ENCODE peak calls at places on chromosomes 1 and 21, in six cellular contexts. One of them, this sample, is unnamed.

GRCh38 chr1:218772575-218772974 is 401.1 kb upstream of the LYPLAL1 start:
- DNase-seq in GM23248: peak; percentile 86
- DNase-seq in activated CD4-positive, alpha-beta T cell treated with anti-CD3 and anti-CD28 coated beads, Interleukin-2, amount 10 ng/mL, durations not matched to agents 7 days and 5 days: no peak
- DNase-seq in fibroblast of gingiva: peak; percentile 78
- DNase-seq in aorta: no peak
- DNase-seq in stimulated activated naive CD4-positive, alpha-beta T cell: no peak
- DNase-seq in this sample: no peak

GRCh38 chr1:160046494-160047115 is 14.8 kb upstream of the PIGM start:
- DNase-seq in GM23248: peak; percentile 76
- DNase-seq in activated CD4-positive, alpha-beta T cell treated with anti-CD3 and anti-CD28 coated beads, Interleukin-2, amount 10 ng/mL, durations not matched to agents 7 days and 5 days: peak; percentile 48
- DNase-seq in fibroblast of gingiva: peak; percentile 54
- DNase-seq in aorta: no peak
- DNase-seq in stimulated activated naive CD4-positive, alpha-beta T cell: peak; percentile 2
- DNase-seq in this sample: peak; percentile 73

GRCh38 chr1:180527270-180527669 is 24.9 kb upstream of the ACBD6 start:
- DNase-seq in GM23248: peak; percentile 75
- DNase-seq in activated CD4-positive, alpha-beta T cell treated with anti-CD3 and anti-CD28 coated beads, Interleukin-2, amount 10 ng/mL, durations not matched to agents 7 days and 5 days: no peak
- DNase-seq in fibroblast of gingiva: no peak
- DNase-seq in aorta: no peak
- DNase-seq in stimulated activated naive CD4-positive, alpha-beta T cell: no peak
- DNase-seq in this sample: no peak

GRCh38 chr1:83799474-83800085 is 199.4 kb downstream of the TTLL7 start:
- DNase-seq in GM23248: peak; percentile 3
- DNase-seq in activated CD4-positive, alpha-beta T cell treated with anti-CD3 and anti-CD28 coated beads, Interleukin-2, amount 10 ng/mL, durations not matched to agents 7 days and 5 days: no peak
- DNase-seq in fibroblast of gingiva: peak; percentile 81
- DNase-seq in aorta: no peak
- DNase-seq in stimulated activated naive CD4-positive, alpha-beta T cell: no peak
- DNase-seq in this sample: no peak

GRCh38 chr1:41662656-41663437 is 178.4 kb upstream of the EDN2 start:
- DNase-seq in GM23248: peak; percentile 91
- DNase-seq in activated CD4-positive, alpha-beta T cell treated with anti-CD3 and anti-CD28 coated beads, Interleukin-2, amount 10 ng/mL, durations not matched to agents 7 days and 5 days: no peak
- DNase-seq in fibroblast of gingiva: peak; percentile 72
- DNase-seq in aorta: peak; percentile 87
- DNase-seq in stimulated activated naive CD4-positive, alpha-beta T cell: no peak
- DNase-seq in this sample: no peak

GRCh38 chr1:100455478-100456072 is 82.4 kb upstream of the GPR88 start:
- DNase-seq in GM23248: peak; percentile 50
- DNase-seq in activated CD4-positive, alpha-beta T cell treated with anti-CD3 and anti-CD28 coated beads, Interleukin-2, amount 10 ng/mL, durations not matched to agents 7 days and 5 days: no peak
- DNase-seq in fibroblast of gingiva: no peak
- DNase-seq in aorta: no peak
- DNase-seq in stimulated activated naive CD4-positive, alpha-beta T cell: no peak
- DNase-seq in this sample: peak; percentile 23

GRCh38 chr1:41503507-41504125 is 19.1 kb upstream of the EDN2 start:
- DNase-seq in GM23248: peak; percentile 49
- DNase-seq in activated CD4-positive, alpha-beta T cell treated with anti-CD3 and anti-CD28 coated beads, Interleukin-2, amount 10 ng/mL, durations not matched to agents 7 days and 5 days: no peak
- DNase-seq in fibroblast of gingiva: peak; percentile 63
- DNase-seq in aorta: no peak
- DNase-seq in stimulated activated naive CD4-positive, alpha-beta T cell: no peak
- DNase-seq in this sample: no peak

GRCh38 chr1:233668725-233669294 is 54.9 kb downstream of the KCNK1 start:
- DNase-seq in GM23248: peak; percentile 89
- DNase-seq in activated CD4-positive, alpha-beta T cell treated with anti-CD3 and anti-CD28 coated beads, Interleukin-2, amount 10 ng/mL, durations not matched to agents 7 days and 5 days: no peak
- DNase-seq in fibroblast of gingiva: no peak
- DNase-seq in aorta: no peak
- DNase-seq in stimulated activated naive CD4-positive, alpha-beta T cell: no peak
- DNase-seq in this sample: no peak

GRCh38 chr1:6415979-6416656 is 3.6 kb downstream of the HES2 start:
- DNase-seq in GM23248: no peak
- DNase-seq in activated CD4-positive, alpha-beta T cell treated with anti-CD3 and anti-CD28 coated beads, Interleukin-2, amount 10 ng/mL, durations not matched to agents 7 days and 5 days: no peak
- DNase-seq in fibroblast of gingiva: no peak
- DNase-seq in aorta: no peak
- DNase-seq in stimulated activated naive CD4-positive, alpha-beta T cell: no peak
- DNase-seq in this sample: no peak

GRCh38 chr1:220164517-220164916 is 70.6 kb downstream of the IARS2 start:
- DNase-seq in GM23248: no peak
- DNase-seq in activated CD4-positive, alpha-beta T cell treated with anti-CD3 and anti-CD28 coated beads, Interleukin-2, amount 10 ng/mL, durations not matched to agents 7 days and 5 days: no peak
- DNase-seq in fibroblast of gingiva: no peak
- DNase-seq in aorta: no peak
- DNase-seq in stimulated activated naive CD4-positive, alpha-beta T cell: no peak
- DNase-seq in this sample: no peak

GRCh38 chr1:176009951-176010350 is 197.1 kb downstream of the COP1 start:
- DNase-seq in GM23248: no peak
- DNase-seq in activated CD4-positive, alpha-beta T cell treated with anti-CD3 and anti-CD28 coated beads, Interleukin-2, amount 10 ng/mL, durations not matched to agents 7 days and 5 days: no peak
- DNase-seq in fibroblast of gingiva: no peak
- DNase-seq in aorta: no peak
- DNase-seq in stimulated activated naive CD4-positive, alpha-beta T cell: no peak
- DNase-seq in this sample: no peak

GRCh38 chr1:11794446-11795237 is 11.1 kb downstream of the MTHFR start:
- DNase-seq in GM23248: no peak
- DNase-seq in activated CD4-positive, alpha-beta T cell treated with anti-CD3 and anti-CD28 coated beads, Interleukin-2, amount 10 ng/mL, durations not matched to agents 7 days and 5 days: no peak
- DNase-seq in fibroblast of gingiva: no peak
- DNase-seq in aorta: no peak
- DNase-seq in stimulated activated naive CD4-positive, alpha-beta T cell: no peak
- DNase-seq in this sample: no peak

GRCh38 chr21:42218836-42219605 is at the start of gene ABCG1:
- DNase-seq in GM23248: peak; percentile 20
- DNase-seq in activated CD4-positive, alpha-beta T cell treated with anti-CD3 and anti-CD28 coated beads, Interleukin-2, amount 10 ng/mL, durations not matched to agents 7 days and 5 days: peak; percentile 41
- DNase-seq in fibroblast of gingiva: no peak
- DNase-seq in aorta: peak; percentile 63
- DNase-seq in stimulated activated naive CD4-positive, alpha-beta T cell: peak; percentile 61
- DNase-seq in this sample: peak; percentile 35

GRCh38 chr1:42419449-42419848 is 36.4 kb downstream of the ZMYND12 start:
- DNase-seq in GM23248: peak; percentile 17
- DNase-seq in activated CD4-positive, alpha-beta T cell treated with anti-CD3 and anti-CD28 coated beads, Interleukin-2, amount 10 ng/mL, durations not matched to agents 7 days and 5 days: no peak
- DNase-seq in fibroblast of gingiva: no peak
- DNase-seq in aorta: no peak
- DNase-seq in stimulated activated naive CD4-positive, alpha-beta T cell: no peak
- DNase-seq in this sample: no peak

GRCh38 chr1:19427087-19427781 is 58.1 kb downstream of the CAPZB start:
- DNase-seq in GM23248: peak; percentile 80
- DNase-seq in activated CD4-positive, alpha-beta T cell treated with anti-CD3 and anti-CD28 coated beads, Interleukin-2, amount 10 ng/mL, durations not matched to agents 7 days and 5 days: no peak
- DNase-seq in fibroblast of gingiva: peak; percentile 60
- DNase-seq in aorta: no peak
- DNase-seq in stimulated activated naive CD4-positive, alpha-beta T cell: no peak
- DNase-seq in this sample: no peak

GRCh38 chr1:59481915-59482505 is 185.1 kb downstream of the FGGY start:
- DNase-seq in GM23248: peak; percentile 42
- DNase-seq in activated CD4-positive, alpha-beta T cell treated with anti-CD3 and anti-CD28 coated beads, Interleukin-2, amount 10 ng/mL, durations not matched to agents 7 days and 5 days: no peak
- DNase-seq in fibroblast of gingiva: peak; percentile 45
- DNase-seq in aorta: no peak
- DNase-seq in stimulated activated naive CD4-positive, alpha-beta T cell: no peak
- DNase-seq in this sample: no peak

GRCh38 chr1:6592441-6592840 is 10.2 kb downstream of the KLHL21 start:
- DNase-seq in GM23248: no peak
- DNase-seq in activated CD4-positive, alpha-beta T cell treated with anti-CD3 and anti-CD28 coated beads, Interleukin-2, amount 10 ng/mL, durations not matched to agents 7 days and 5 days: no peak
- DNase-seq in fibroblast of gingiva: no peak
- DNase-seq in aorta: no peak
- DNase-seq in stimulated activated naive CD4-positive, alpha-beta T cell: no peak
- DNase-seq in this sample: no peak